ENCODE peak calls at places on chromosomes 13 and 19, in ten cellular contexts. One of them, this sample, is unnamed.

GRCh38 chr13:41289463-41289881 is 21.6 kb upstream of the NAA16 start:
- DNase-seq in H7: no peak
- DNase-seq in activated effector memory CD4-positive, alpha-beta T cell treated with anti-CD3 and anti-CD28 coated beads, Interleukin-2, amount 50 U/mL, for 16 hours: no peak
- DNase-seq in cardiac muscle cell: no peak
- DNase-seq in heart right ventricle: no peak
- DNase-seq in cardiac septum: no peak
- DNase-seq in type B pancreatic cell: no peak
- DNase-seq in NCI-H1092: no peak
- DNase-seq in CD8-positive, alpha-beta memory T cell: no peak
- DNase-seq in NCI-H187: no peak
- DNase-seq in this sample: no peak

GRCh38 chr13:44311011-44311481 is 62.6 kb upstream of the SERP2 start:
- DNase-seq in type B pancreatic cell: no peak
- DNase-seq in cardiac muscle cell: no peak
- DNase-seq in cardiac septum: no peak
- DNase-seq in H7: no peak
- DNase-seq in heart right ventricle: no peak
- DNase-seq in CD8-positive, alpha-beta memory T cell: no peak
- DNase-seq in activated effector memory CD4-positive, alpha-beta T cell treated with anti-CD3 and anti-CD28 coated beads, Interleukin-2, amount 50 U/mL, for 16 hours: no peak
- DNase-seq in NCI-H1092: peak; percentile 52
- DNase-seq in NCI-H187: no peak
- DNase-seq in this sample: no peak

GRCh38 chr13:90867336-90867683 is 480.2 kb upstream of the MIR17HG start:
- DNase-seq in NCI-H187: peak; percentile 63
- DNase-seq in CD8-positive, alpha-beta memory T cell: no peak
- DNase-seq in NCI-H1092: peak; percentile 34
- DNase-seq in type B pancreatic cell: peak; percentile 72
- DNase-seq in activated effector memory CD4-positive, alpha-beta T cell treated with anti-CD3 and anti-CD28 coated beads, Interleukin-2, amount 50 U/mL, for 16 hours: no peak
- DNase-seq in cardiac septum: no peak
- DNase-seq in heart right ventricle: peak; percentile 31
- DNase-seq in cardiac muscle cell: peak; percentile 78
- DNase-seq in H7: peak; percentile 6
- DNase-seq in this sample: peak; percentile 71

GRCh38 chr19:51136333-51136732 is 5.8 kb upstream of the SIGLEC7 start:
- DNase-seq in heart right ventricle: no peak
- DNase-seq in H7: no peak
- DNase-seq in activated effector memory CD4-positive, alpha-beta T cell treated with anti-CD3 and anti-CD28 coated beads, Interleukin-2, amount 50 U/mL, for 16 hours: peak; percentile 50
- DNase-seq in NCI-H1092: no peak
- DNase-seq in CD8-positive, alpha-beta memory T cell: no peak
- DNase-seq in cardiac muscle cell: no peak
- DNase-seq in type B pancreatic cell: no peak
- DNase-seq in cardiac septum: no peak
- DNase-seq in NCI-H187: no peak
- DNase-seq in this sample: no peak

GRCh38 chr19:15563325-15563794 is 51.7 kb upstream of the CYP4F8 start:
- DNase-seq in heart right ventricle: no peak
- DNase-seq in type B pancreatic cell: no peak
- DNase-seq in CD8-positive, alpha-beta memory T cell: no peak
- DNase-seq in cardiac septum: no peak
- DNase-seq in H7: no peak
- DNase-seq in NCI-H1092: peak; percentile 49
- DNase-seq in cardiac muscle cell: no peak
- DNase-seq in NCI-H187: no peak
- DNase-seq in activated effector memory CD4-positive, alpha-beta T cell treated with anti-CD3 and anti-CD28 coated beads, Interleukin-2, amount 50 U/mL, for 16 hours: peak; percentile 50
- DNase-seq in this sample: peak; percentile 52

GRCh38 chr19:5225486-5226345 is 114.9 kb downstream of the PTPRS start:
- DNase-seq in activated effector memory CD4-positive, alpha-beta T cell treated with anti-CD3 and anti-CD28 coated beads, Interleukin-2, amount 50 U/mL, for 16 hours: no peak
- DNase-seq in cardiac septum: no peak
- DNase-seq in NCI-H187: no peak
- DNase-seq in heart right ventricle: no peak
- DNase-seq in type B pancreatic cell: no peak
- DNase-seq in H7: peak; percentile 88
- DNase-seq in NCI-H1092: no peak
- DNase-seq in CD8-positive, alpha-beta memory T cell: no peak
- DNase-seq in cardiac muscle cell: peak; percentile 21
- DNase-seq in this sample: no peak

GRCh38 chr13:21986602-21987001 is 315.7 kb downstream of the FGF9 start:
- DNase-seq in cardiac septum: no peak
- DNase-seq in NCI-H187: no peak
- DNase-seq in cardiac muscle cell: no peak
- DNase-seq in activated effector memory CD4-positive, alpha-beta T cell treated with anti-CD3 and anti-CD28 coated beads, Interleukin-2, amount 50 U/mL, for 16 hours: no peak
- DNase-seq in CD8-positive, alpha-beta memory T cell: no peak
- DNase-seq in heart right ventricle: peak; percentile 28
- DNase-seq in H7: no peak
- DNase-seq in type B pancreatic cell: no peak
- DNase-seq in NCI-H1092: no peak
- DNase-seq in this sample: no peak

GRCh38 chr19:50720921-50721291 is 1.3 kb upstream of the SHANK1 start:
- DNase-seq in NCI-H1092: no peak
- DNase-seq in cardiac muscle cell: no peak
- DNase-seq in heart right ventricle: no peak
- DNase-seq in activated effector memory CD4-positive, alpha-beta T cell treated with anti-CD3 and anti-CD28 coated beads, Interleukin-2, amount 50 U/mL, for 16 hours: no peak
- DNase-seq in H7: peak; percentile 50
- DNase-seq in cardiac septum: no peak
- DNase-seq in CD8-positive, alpha-beta memory T cell: no peak
- DNase-seq in NCI-H187: no peak
- DNase-seq in type B pancreatic cell: no peak
- DNase-seq in this sample: no peak